ENCODE peak calls at places on chromosomes 16 and 17, in four cellular contexts. R is HAP-1, A is IMR-90, X is prostate gland. T is an unnamed sample.

GRCh38 chr17:50469005-50469605 is 425 bp upstream of the CHAD start:
- DNase-seq in R (no peak), A (no peak), X (no peak), T (no peak)

GRCh38 chr17:6376901-6377300 is 58.0 kb downstream of the AIPL1 start:
- DNase-seq in R (no peak), A (no peak), X (no peak), T (no peak)

GRCh38 chr17:78329263-78330059 is 30.4 kb downstream of the SOCS3 start:
- DNase-seq in R (no peak), A (peak; percentile 77), X (no peak), T (no peak)

GRCh38 chr16:23410176-23410575 is 42.8 kb downstream of the COG7 start:
- DNase-seq in R (no peak), A (peak; percentile 23), X (no peak), T (no peak)

GRCh38 chr17:51054748-51055147 is 65.9 kb downstream of the SPAG9 start:
- DNase-seq in R (no peak), A (no peak), X (no peak), T (no peak)

GRCh38 chr16:81715358-81716196 is 63.5 kb upstream of the PLCG2 start:
- DNase-seq in R (no peak), A (no peak), X (no peak), T (no peak)

GRCh38 chr16:86828653-86829052 is 250.3 kb downstream of the FOXL1 start:
- DNase-seq in R (no peak), A (no peak), X (no peak), T (no peak)

GRCh38 chr16:11833951-11834695 is 17.2 kb downstream of the RSL1D1 start:
- DNase-seq in R (no peak), A (peak; percentile 90), X (no peak), T (no peak)

GRCh38 chr17:76716146-76716833 is 5.5 kb upstream of the MXRA7 start:
- DNase-seq in R (no peak), A (peak; percentile 99), X (no peak), T (peak; percentile 48)

GRCh38 chr17:76715462-76715830 is 4.7 kb upstream of the MXRA7 start:
- DNase-seq in R (no peak), A (no peak), X (no peak), T (no peak)

GRCh38 chr17:76713765-76714164 is 3.0 kb upstream of the MXRA7 start:
- DNase-seq in R (no peak), A (no peak), X (no peak), T (no peak)

GRCh38 chr17:76714336-76714735 is 3.6 kb upstream of the MXRA7 start:
- DNase-seq in R (no peak), A (no peak), X (no peak), T (no peak)

GRCh38 chr17:76714822-76715461 is 4.2 kb upstream of the MXRA7 start:
- DNase-seq in R (peak; percentile 87), A (peak; percentile 59), X (peak; percentile 44), T (peak; percentile 72)
- H3K9me3 ChIP-seq in R (no peaks in the 10 kb centered on the region), A (no peaks in the 10 kb centered on the region), X (no peaks in the 10 kb centered on the region), T (no peaks in the 10 kb centered on the region)

DNA sequence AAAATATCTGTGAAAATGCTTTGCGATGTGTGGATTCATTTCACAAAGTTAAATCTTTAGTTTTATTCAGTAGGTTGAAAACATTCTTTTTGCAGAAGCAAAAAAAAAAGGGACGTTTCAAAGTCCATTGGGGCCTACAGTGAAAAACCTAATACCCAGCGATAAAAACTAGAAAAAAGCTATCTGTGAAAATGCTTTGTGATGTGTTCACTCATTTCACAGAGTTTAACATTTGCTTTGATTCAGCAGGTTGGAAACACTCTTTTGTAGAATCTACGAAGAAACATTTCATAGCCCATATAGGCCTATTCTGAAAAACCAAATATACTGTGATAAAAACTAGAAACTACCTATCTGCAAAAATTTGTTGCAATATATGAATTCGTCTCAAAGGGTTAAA is 113.6 kb upstream of the WSB1 start:
- DNase-seq in R (no peak), A (no peak), X (no peak), T (no peak)
- H3K9me3 ChIP-seq in R (peaks cover 2% of the 10 kb centered on the region), A (no peaks in the 10 kb centered on the region), X (no peaks in the 10 kb centered on the region), T (no peaks in the 10 kb centered on the region)

DNA sequence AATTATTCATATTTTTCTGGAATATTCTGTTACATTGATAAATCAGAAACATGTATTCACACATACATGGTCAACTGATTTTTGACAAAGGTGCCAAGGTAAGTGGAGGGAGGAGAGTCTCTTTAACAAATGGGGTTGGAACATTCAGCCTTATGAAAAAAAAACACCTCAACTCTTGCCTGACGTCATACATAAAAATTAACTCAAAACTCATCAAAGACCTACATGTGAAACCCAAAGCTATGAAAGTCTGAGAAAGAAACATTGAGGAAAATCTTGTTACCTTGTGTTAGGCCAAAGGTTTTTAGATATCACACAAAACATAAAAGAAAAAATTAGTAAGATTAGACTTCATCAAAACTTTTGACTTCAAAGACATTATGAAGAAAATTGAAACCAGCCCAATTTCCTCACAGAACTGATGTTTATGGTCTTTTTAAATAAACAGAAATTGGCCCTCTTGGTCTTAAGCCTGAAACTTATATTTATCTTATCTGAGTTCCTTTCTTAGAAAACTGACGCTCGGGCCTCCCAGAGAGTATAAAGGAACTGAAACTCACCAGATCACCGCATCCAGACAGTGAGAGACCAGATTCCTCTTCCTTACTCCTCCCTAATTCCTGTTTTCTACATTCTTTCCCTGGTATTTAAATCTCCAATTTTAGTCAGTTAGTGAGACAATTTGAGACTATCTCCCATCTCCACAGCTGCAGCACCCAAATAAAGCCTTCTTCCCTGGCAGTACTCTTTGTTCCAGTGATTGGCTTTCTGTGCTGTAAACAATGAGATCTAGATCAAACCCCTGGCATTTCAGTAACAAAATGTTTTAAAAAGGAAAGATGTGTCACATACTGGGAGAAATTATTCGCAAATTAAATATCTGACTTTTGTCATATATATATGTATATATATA is 4.0 kb downstream of the HYDIN start:
- DNase-seq in R (no peak), A (no peak), X (no peak), T (no peak)
- H3K9me3 ChIP-seq in R (no peaks in the 10 kb centered on the region), A (no peaks in the 10 kb centered on the region), X (no peaks in the 10 kb centered on the region), T (peaks cover 51% of the 10 kb centered on the region)

DNA sequence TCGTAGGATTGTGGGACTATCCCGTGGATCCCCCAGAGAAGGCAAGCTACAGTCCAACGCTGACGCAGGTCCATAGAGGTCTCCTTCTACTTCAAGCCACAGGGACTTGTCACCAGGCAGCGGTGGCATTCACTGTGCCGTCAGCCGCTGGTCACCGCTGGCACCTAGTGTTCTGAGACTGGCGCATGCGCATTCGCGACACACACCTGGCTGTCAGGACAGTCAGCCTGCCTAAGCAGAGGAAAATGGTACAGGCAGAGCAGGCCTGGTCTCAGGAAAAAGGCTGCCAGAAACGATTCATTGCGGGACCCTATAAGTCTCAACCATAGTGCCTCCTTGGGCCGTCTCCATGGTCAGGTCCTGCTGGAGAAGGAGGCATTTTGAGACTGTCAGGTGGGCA is 138.0 kb upstream of the WSB1 start:
- DNase-seq in R (no peak), A (no peak), X (no peak), T (no peak)
- H3K9me3 ChIP-seq in R (no peaks in the 10 kb centered on the region), A (no peaks in the 10 kb centered on the region), X (no peaks in the 10 kb centered on the region), T (no peaks in the 10 kb centered on the region)

GRCh38 chr17:5184284-5184683 is 7.4 kb downstream of the ZNF594 start:
- DNase-seq in R (no peak), A (no peak), X (no peak), T (no peak)
- H3K9me3 ChIP-seq in R (peaks cover 65% of the 10 kb centered on the region), A (peaks cover 75% of the 10 kb centered on the region), X (peaks cover 18% of the 10 kb centered on the region), T (peaks cover 100% of the 10 kb centered on the region)

DNA sequence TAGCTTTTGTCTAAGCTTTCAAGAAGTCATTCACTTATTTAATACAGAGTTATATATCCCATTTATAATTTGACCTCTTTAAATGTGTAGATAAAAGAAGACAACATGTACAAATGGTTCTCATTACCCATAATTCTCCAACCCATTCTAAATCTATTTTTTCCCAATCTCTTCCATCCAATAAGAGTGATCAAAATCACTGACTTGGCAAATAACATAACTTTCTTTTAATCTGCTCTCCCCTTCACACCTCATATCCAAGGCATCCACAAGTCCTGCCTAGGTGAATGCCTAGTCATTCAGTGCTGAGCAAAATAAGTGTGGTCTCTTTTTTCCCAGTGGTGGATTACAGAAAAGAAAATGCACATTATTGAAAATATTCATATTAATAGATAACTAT is 1231.1 kb downstream of the CDH11 start:
- DNase-seq in R (no peak), A (no peak), X (no peak), T (no peak)
- H3K9me3 ChIP-seq in R (no peaks in the 10 kb centered on the region), A (peaks cover 2% of the 10 kb centered on the region), X (no peaks in the 10 kb centered on the region), T (no peaks in the 10 kb centered on the region)

DNA sequence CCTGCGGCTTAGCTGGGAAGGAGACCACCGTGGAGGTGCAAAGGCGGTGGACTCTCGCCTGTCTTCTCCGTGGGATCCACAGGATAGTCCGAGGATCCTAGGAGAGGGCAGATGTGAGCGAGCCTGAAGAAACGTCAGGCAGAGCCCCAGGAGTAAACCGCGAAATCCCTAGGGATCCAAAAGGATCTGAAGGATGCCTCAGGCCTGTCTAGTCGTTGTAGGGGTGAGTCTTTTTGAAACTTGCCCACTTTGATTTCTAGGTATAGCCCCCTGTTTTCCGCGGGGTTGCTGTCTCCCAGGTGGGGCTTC is 576.5 kb downstream of the KCNJ18 start:
- DNase-seq in R (no peak), A (no peak), X (no peak), T (peak; percentile 10)
- H3K9me3 ChIP-seq in R (no peaks in the 10 kb centered on the region), A (peaks cover 43% of the 10 kb centered on the region), X (no peaks in the 10 kb centered on the region), T (peaks cover 10% of the 10 kb centered on the region)

GRCh38 chr16:68577352-68577853 is 38.3 kb downstream of the ZFP90 start:
- DNase-seq in R (no peak), A (no peak), X (no peak), T (no peak)
- H3K9me3 ChIP-seq in R (peaks cover 7% of the 10 kb centered on the region), A (peaks cover 52% of the 10 kb centered on the region), X (no peaks in the 10 kb centered on the region), T (peaks cover 99% of the 10 kb centered on the region)

DNA sequence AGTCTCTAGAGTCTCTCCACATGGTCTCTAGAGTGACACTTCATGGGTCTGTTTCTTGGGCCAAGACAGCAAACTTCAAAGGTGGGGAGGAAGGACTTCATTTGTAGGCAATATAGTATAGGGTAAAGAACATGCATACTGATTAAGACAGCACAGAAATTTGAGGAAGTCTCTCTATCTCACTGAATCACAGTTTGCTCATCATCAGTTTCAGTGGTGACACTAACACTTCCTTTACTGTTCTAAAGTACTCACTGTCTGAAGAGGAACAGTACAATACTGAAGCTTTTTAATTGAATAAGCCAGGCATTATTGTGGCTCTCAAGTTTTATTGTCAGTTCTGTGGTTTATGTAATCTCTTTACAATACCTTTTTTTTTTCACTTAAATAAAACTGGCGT is 656.4 kb upstream of the CDH8 start:
- DNase-seq in R (no peak), A (no peak), X (no peak), T (no peak)
- H3K9me3 ChIP-seq in R (peaks cover 11% of the 10 kb centered on the region), A (peaks cover 17% of the 10 kb centered on the region), X (no peaks in the 10 kb centered on the region), T (peaks cover 43% of the 10 kb centered on the region)